ENCODE peak calls at places on chromosome 1, in seven cellular contexts. D is COR-L47; M is EL; U is stimulated activated CD4-positive, alpha-beta T cell treated with anti-CD3 and anti-CD28 coated beads, Interleukin-2, amount 100 ng/mL, for 48 hours; B is natural killer cell; J is DMS153; C is stimulated activated CD8-positive, alpha-beta memory T cell treated with anti-CD3 and anti-CD28 coated beads, Interleukin-4, amount 100 ng/mL, for 4 hours. T is an unnamed sample.

GRCh38 chr1:3001471-3002348 is 19.6 kb upstream of the ACTRT2 start:
- DNase-seq in J (no peak), C (no peak), M (no peak), U (no peak), D (no peak), B (no peak), T (no peak)

GRCh38 chr1:78005755-78006154 is 1.0 kb downstream of the DNAJB4 start:
- DNase-seq in U (no peak), B (no peak), M (peak; percentile 91), D (no peak), C (no peak), J (no peak), T (no peak)

GRCh38 chr1:24856787-24857527 is 73.1 kb downstream of the RUNX3 start:
- DNase-seq in U (no peak), C (no peak), J (no peak), M (no peak), B (peak; percentile 52), D (no peak), T (no peak)

GRCh38 chr1:6033986-6034749 is 11.5 kb upstream of the KCNAB2 start:
- DNase-seq in D (peak; percentile 68), M (peak; percentile 23), B (peak; percentile 40), U (peak; percentile 24), C (no peak), J (peak; percentile 18), T (peak; percentile 73)

GRCh38 chr1:67060811-67061218 is 6.9 kb upstream of the SLC35D1 start:
- DNase-seq in D (no peak), J (no peak), B (no peak), M (peak; percentile 98), C (no peak), U (no peak), T (no peak)

GRCh38 chr1:22236900-22237299 is 94.0 kb upstream of the WNT4 start:
- DNase-seq in M (no peak), B (no peak), J (no peak), U (no peak), C (no peak), D (no peak), T (no peak)

GRCh38 chr1:15344800-15345710 is 64.6 kb upstream of the EFHD2 start:
- DNase-seq in C (no peak), M (no peak), J (peak; percentile 82), B (no peak), U (no peak), D (no peak), T (no peak)

GRCh38 chr1:100485855-100486258 is 52.1 kb upstream of the GPR88 start:
- DNase-seq in U (no peak), D (no peak), B (no peak), C (no peak), M (no peak), J (no peak), T (no peak)

T was measured in NCI-H1417.